ENCODE peak calls at places on chromosomes 16 and 17, in ten cellular contexts. R, D, S, X, G, E, Q, J, Z and B are unnamed samples.

GRCh38 chr16:29744541-29745101 is 1.2 kb downstream of the C16orf54 start:
- DNase-seq in D (no peak), R (no peak), S (no peak), Z (no peak), X (no peak), J (no peak), E (no peak), G (no peak), Q (no peak), B (no peak)

GRCh38 chr16:89912627-89913026 is 6.0 kb upstream of the MC1R start:
- DNase-seq in Z (no peak), X (no peak), G (no peak), J (no peak), R (no peak), S (no peak), D (no peak), E (no peak), Q (no peak), B (no peak)

GRCh38 chr17:67493811-67494210 is 116.7 kb downstream of the PITPNC1 start:
- DNase-seq in Z (no peak), E (no peak), G (peak; percentile 30), R (peak; percentile 40), Q (no peak), J (no peak), X (no peak), S (no peak), D (no peak), B (peak; percentile 37)

GRCh38 chr17:74442291-74442669 is 10.4 kb downstream of the GPRC5C start:
- DNase-seq in Q (no peak), D (no peak), J (no peak), R (no peak), Z (no peak), G (no peak), X (no peak), S (no peak), E (no peak), B (no peak)

GRCh38 chr16:85162478-85163277 is 50.4 kb upstream of the CIBAR2 start:
- DNase-seq in G (peak; percentile 87), R (peak; percentile 88), X (no peak), D (no peak), S (peak; percentile 83), E (peak; percentile 80), J (peak; percentile 79), Z (no peak), Q (no peak), B (peak; percentile 81)

GRCh38 chr17:52106638-52107261 is 51.8 kb downstream of the CA10 start:
- DNase-seq in G (peak; percentile 46), E (peak; percentile 21), R (peak; percentile 64), D (peak; percentile 12), Z (peak; percentile 53), S (peak; percentile 50), J (peak; percentile 55), Q (no peak), X (peak; percentile 53), B (peak; percentile 52)

GRCh38 chr17:33778505-33779398 is 476.3 kb upstream of the CCL2 start:
- DNase-seq in X (peak; percentile 53), Z (peak; percentile 54), J (peak; percentile 76), D (peak; percentile 57), R (peak; percentile 49), S (peak; percentile 80), Q (no peak), G (peak; percentile 67), E (peak; percentile 31), B (peak; percentile 67)

GRCh38 chr17:10743316-10744009 is 13.6 kb upstream of the TMEM220 start:
- DNase-seq in X (peak; percentile 25), R (no peak), S (peak; percentile 59), D (peak; percentile 11), Z (no peak), G (peak; percentile 82), E (no peak), J (peak; percentile 50), Q (no peak), B (peak; percentile 34)

GRCh38 chr17:78959803-78960202 is 19.9 kb downstream of the LGALS3BP start:
- DNase-seq in J (no peak), G (no peak), R (no peak), E (no peak), X (no peak), Q (no peak), D (no peak), S (no peak), Z (no peak), B (no peak)

GRCh38 chr17:28473542-28473941 is at the start of gene SLC13A2:
- DNase-seq in G (no peak), S (no peak), Q (no peak), E (no peak), X (no peak), Z (no peak), R (no peak), J (no peak), D (no peak), B (no peak)
- H3K4me3 ChIP-seq in G (no peak within 1 kb of the TSS), S (no peak within 1 kb of the TSS), Q (no peak within 1 kb of the TSS), E (no peak within 1 kb of the TSS), X (no peak within 1 kb of the TSS), Z (no peak within 1 kb of the TSS), R (no peak within 1 kb of the TSS), J (no peak within 1 kb of the TSS), D (no peak within 1 kb of the TSS), B (no peak within 1 kb of the TSS)

DNA sequence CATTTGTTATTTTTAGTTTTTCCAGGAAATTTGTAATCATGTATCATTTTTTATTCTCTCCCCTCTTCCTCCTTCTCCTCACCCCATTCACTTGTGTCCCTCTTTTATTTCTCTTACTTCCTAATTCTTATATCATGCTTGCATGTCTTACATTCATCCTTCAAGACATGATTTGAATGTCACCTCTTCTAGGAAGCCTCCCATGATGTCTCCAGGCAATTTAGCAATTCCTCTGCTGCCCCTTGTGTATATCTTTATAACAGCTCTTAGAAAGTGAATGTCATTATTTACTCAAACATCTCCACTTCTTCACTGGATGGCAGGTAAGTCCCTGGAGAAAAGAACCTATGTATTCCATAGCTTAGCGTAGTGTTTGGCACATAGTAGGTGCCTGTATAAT is 7.8 kb downstream of the HNF1B start:
- DNase-seq in E (no peak), S (no peak), R (no peak), Z (no peak), D (no peak), X (peak; percentile 14), G (peak; percentile 9), J (no peak), Q (no peak), B (peak; percentile 35)
- TF ChIP-seq CTCF in E (no peak), S (no peak), R (peak; percentile 16), Z (peak; percentile 22), D (peak; percentile 10), X (peak; percentile 7), G (peak; percentile 21), J (peak; percentile 5), Q (no peak), B (no peak)

DNA sequence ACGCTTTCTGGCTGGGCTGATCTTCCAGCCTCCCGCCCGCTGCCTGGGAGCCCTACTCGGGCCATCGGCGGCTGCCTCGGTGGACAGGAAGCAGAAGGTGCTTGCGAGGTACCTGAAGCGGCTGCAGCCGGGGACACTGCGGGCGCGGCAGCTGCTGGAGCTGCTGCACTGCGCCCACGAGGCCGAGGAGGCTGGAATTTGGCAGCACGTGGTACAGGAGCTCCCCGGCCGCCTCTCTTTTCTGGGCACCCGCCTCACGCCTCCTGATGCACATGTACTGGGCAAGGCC is 30.7 kb downstream of the CIITA start:
- DNase-seq in D (no peak), S (no peak), J (no peak), R (no peak), G (no peak), E (no peak), Z (no peak), X (no peak), Q (no peak), B (no peak)
- H3K4me3 ChIP-seq in D (no peak overlapping the region), S (no peak overlapping the region), J (no peak overlapping the region), R (no peak overlapping the region), G (no peak overlapping the region), E (no peak overlapping the region), Z (no peak overlapping the region), X (no peak overlapping the region), Q (no peak overlapping the region), B (no peak overlapping the region)

GRCh38 chr17:45361451-45361850 is 44.6 kb upstream of the MAP3K14 start:
- DNase-seq in Z (no peak), X (no peak), Q (no peak), G (no peak), E (no peak), R (no peak), D (no peak), J (no peak), S (no peak), B (no peak)
- TF ChIP-seq CTCF in Z (no peak), X (no peak), Q (no peak), G (no peak), E (no peak), R (no peak), D (no peak), J (no peak), S (no peak), B (no peak)

DNA sequence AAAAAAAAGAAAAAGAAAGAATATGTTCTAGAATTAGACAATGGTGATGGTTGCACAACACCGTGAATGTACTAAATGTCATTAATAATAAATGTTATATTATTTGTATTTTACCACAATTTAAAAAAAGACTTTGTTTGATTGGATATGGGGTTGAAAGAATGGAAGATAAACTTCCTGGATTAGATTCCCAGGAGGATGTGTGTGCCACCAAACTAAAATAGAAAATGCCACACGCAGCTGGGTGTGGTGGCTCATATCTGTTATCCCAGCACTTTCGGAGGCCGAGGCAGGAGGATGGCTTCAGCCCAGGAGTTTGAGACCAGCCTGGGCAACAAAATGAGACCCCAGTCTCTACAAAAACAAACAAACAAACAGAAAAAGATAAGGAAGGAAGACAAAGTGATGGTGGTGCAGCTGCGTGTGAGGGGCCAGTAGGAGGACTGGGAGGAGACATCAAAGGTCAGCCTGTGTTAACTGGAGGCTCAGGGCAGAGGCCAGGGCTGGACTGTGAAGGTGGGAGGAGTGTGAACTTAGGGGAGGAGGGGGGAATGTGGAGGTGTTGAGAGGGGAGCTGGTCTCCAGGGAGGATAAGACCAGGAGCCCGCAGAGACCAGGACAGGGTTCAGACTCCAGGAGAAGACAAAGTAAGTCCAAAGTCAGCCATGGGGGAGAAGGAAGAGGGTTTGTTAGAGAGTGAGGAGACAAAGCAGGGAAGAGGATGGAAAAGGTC is 4.1 kb downstream of the PECAM1 start:
- DNase-seq in Q (peak; percentile 54), R (no peak), D (no peak), Z (no peak), G (no peak), J (peak; percentile 53), X (no peak), S (peak; percentile 25), E (no peak), B (peak; percentile 34)
- H3K4me3 ChIP-seq in Q (peak overlapping the region; percentile 46), R (no peak overlapping the region), D (no peak overlapping the region), Z (no peak overlapping the region), G (peak overlapping the region; percentile 31), J (peak overlapping the region; percentile 61), X (no peak overlapping the region), S (no peak overlapping the region), E (peak overlapping the region; percentile 18), B (peak overlapping the region; percentile 57)

DNA sequence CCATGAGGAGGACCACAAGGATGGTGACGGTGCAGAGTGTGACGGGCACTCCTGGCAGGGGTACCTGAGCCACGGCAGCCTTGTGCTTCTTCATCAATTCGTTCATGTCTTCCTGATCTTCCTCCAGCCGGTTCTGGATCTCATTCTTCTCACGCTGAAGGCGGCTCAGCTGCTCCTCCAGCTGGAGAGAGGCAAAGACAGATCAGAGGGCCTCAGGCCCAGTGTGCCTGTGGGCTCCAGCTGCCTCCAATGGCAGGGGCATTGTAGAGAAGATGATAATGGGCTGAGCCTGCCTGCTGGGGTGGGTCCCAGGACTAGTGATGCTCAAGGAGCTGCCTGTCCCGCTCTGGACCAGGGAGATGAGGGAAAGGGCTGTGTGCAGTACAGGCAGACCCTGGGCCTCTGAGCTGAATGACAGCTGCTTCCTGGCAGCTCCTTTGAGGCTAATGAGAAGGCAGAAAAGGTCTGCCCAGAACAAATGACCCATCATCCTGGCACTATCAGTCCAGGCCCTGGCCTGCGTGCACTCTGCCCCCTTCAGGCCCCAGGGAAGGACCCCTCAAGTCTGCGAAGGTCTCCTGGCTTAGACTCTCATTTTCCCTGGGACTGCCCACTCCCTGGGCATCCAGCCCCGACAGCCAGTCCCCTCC is 47.9 kb downstream of the PIPOX start:
- DNase-seq in R (peak; percentile 45), X (no peak), S (no peak), J (no peak), D (no peak), G (no peak), Q (no peak), Z (no peak), E (no peak), B (no peak)
- TF ChIP-seq CTCF in R (no peak), X (no peak), S (no peak), J (no peak), D (no peak), G (no peak), Q (no peak), Z (no peak), E (no peak), B (no peak)